ENCODE peak calls at places on chromosomes 5 and 9, in six cellular contexts. M is colonic mucosa, O is neural progenitor cell, G is psoas muscle, I is fibroblast of the aortic adventitia, S is ovary. Z is an unnamed sample.
A peak's percentile ranks its signal among the peaks of the same experiment; 100 is the strongest.

GRCh38 chr5:123036391-123037103 is at the start of gene PPIC:
- DNase-seq in O (peak; percentile 77), M (peak; percentile 93), G (peak; percentile 90), S (peak; percentile 83), I (peak; percentile 75), Z (peak; percentile 42)

GRCh38 chr5:108560581-108560980 is 178.7 kb upstream of the FBXL17 start:
- DNase-seq in O (no peak), I (peak; percentile 67), S (no peak), M (no peak), G (peak; percentile 41), Z (no peak)

GRCh38 chr5:109714592-109714991 is 24.9 kb downstream of the MAN2A1 start:
- DNase-seq in G (no peak), M (no peak), O (no peak), S (no peak), I (no peak), Z (no peak)

GRCh38 chr5:44389410-44389879 is at the start of gene FGF10:
- DNase-seq in S (peak; percentile 61), G (peak; percentile 18), I (peak; percentile 3), M (no peak), O (peak; percentile 88), Z (no peak)

GRCh38 chr9:110919609-110920008 is 118.7 kb downstream of the LPAR1 start:
- DNase-seq in M (no peak), S (no peak), I (peak; percentile 92), G (no peak), O (no peak), Z (no peak)

GRCh38 chr5:112205840-112206239 is 213.2 kb downstream of the EPB41L4A start:
- DNase-seq in M (no peak), S (no peak), I (no peak), O (peak; percentile 31), G (no peak), Z (no peak)

GRCh38 chr9:78316151-78316892 is 19.4 kb downstream of the PSAT1 start:
- DNase-seq in I (no peak), M (no peak), O (no peak), G (no peak), S (no peak), Z (no peak)

GRCh38 chr9:83707518-83707767 is 315 bp downstream of the UBQLN1 start:
- DNase-seq in I (no peak), O (no peak), M (no peak), S (no peak), G (peak; percentile 84), Z (no peak)

GRCh38 chr9:108245331-108245730 is 610.5 kb downstream of the ACTL7B start:
- DNase-seq in S (no peak), I (no peak), G (no peak), M (no peak), O (no peak), Z (no peak)

GRCh38 chr9:129511320-129511900 is 109.5 kb downstream of the C9orf50 start:
- DNase-seq in S (no peak), G (no peak), M (no peak), I (no peak), O (no peak), Z (no peak)

GRCh38 chr9:3894764-3895163 is 369.0 kb upstream of the RFX3 start:
- DNase-seq in I (peak; percentile 71), G (no peak), S (no peak), M (no peak), O (no peak), Z (no peak)

GRCh38 chr9:113807173-113808061 is 68.7 kb upstream of the ZNF618 start:
- DNase-seq in S (peak; percentile 55), G (peak; percentile 30), M (peak; percentile 59), O (peak; percentile 60), I (peak; percentile 81), Z (no peak)

GRCh38 chr5:125826214-125826613 is 597.0 kb upstream of the GRAMD2B start:
- DNase-seq in M (no peak), G (no peak), I (no peak), O (no peak), S (no peak), Z (no peak)

GRCh38 chr5:125834438-125835147 is 588.6 kb upstream of the GRAMD2B start:
- DNase-seq in M (no peak), O (peak; percentile 7), S (no peak), G (no peak), I (no peak), Z (no peak)

GRCh38 chr5:125823572-125823971 is 599.6 kb upstream of the GRAMD2B start:
- DNase-seq in S (no peak), G (no peak), I (peak; percentile 5), O (no peak), M (no peak), Z (no peak)

GRCh38 chr5:125829349-125829748 is 593.9 kb upstream of the GRAMD2B start:
- DNase-seq in I (no peak), O (no peak), M (no peak), S (no peak), G (no peak), Z (no peak)
- TF ChIP-seq CTCF in I (no peak), O (no peak), M (no peak), S (no peak), G (no peak), Z (no peak)

GRCh38 chr9:93822229-93822628 is 132.9 kb downstream of the BARX1 start:
- DNase-seq in M (no peak), O (no peak), G (no peak), I (no peak), S (no peak), Z (no peak)

GRCh38 chr9:93819905-93820304 is 135.2 kb downstream of the BARX1 start:
- DNase-seq in I (no peak), S (no peak), G (no peak), M (no peak), O (no peak), Z (no peak)

GRCh38 chr9:93818795-93819472 is 136.2 kb downstream of the BARX1 start:
- DNase-seq in M (no peak), S (no peak), I (no peak), O (no peak), G (no peak), Z (no peak)

GRCh38 chr9:93821307-93821703 is 133.8 kb downstream of the BARX1 start:
- DNase-seq in M (no peak), I (no peak), O (no peak), S (no peak), G (no peak), Z (no peak)

DNA sequence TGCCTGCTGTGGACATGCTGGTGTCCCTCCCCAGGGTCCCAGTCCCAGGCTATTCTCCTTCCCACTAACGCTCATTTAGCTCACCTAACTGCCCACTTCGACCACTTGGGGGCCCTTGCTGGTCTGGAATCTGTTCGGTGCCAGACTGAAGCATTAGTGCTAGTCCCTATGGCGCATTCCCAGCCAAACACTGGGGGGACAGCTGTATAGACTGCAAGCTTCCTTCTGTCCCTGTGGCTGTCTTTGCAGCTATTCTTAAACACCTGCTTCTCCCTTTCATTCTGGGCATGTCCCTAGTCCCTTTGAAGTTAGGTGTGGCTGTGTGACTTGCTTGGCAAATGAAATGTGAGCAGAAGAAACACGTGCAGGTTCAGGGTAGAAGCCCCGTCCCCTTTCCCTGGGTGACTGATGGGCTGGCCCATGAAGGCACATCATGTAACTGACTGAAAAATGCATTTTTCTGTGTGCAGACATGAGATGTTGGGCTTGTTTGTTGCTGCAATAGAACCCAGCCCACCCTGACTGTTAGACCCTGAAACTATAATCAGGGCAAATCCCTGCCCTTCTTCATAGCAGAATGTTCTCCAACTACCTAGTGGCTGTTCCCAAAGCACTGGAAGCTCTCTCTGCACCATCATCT is 134.4 kb downstream of the BARX1 start:
- DNase-seq in G (no peak), M (no peak), S (no peak), I (no peak), O (peak; percentile 49), Z (no peak)
- TF ChIP-seq CTCF in G (no peak), M (no peak), S (no peak), I (no peak), O (peak; percentile 41), Z (peak; percentile 34)

DNA sequence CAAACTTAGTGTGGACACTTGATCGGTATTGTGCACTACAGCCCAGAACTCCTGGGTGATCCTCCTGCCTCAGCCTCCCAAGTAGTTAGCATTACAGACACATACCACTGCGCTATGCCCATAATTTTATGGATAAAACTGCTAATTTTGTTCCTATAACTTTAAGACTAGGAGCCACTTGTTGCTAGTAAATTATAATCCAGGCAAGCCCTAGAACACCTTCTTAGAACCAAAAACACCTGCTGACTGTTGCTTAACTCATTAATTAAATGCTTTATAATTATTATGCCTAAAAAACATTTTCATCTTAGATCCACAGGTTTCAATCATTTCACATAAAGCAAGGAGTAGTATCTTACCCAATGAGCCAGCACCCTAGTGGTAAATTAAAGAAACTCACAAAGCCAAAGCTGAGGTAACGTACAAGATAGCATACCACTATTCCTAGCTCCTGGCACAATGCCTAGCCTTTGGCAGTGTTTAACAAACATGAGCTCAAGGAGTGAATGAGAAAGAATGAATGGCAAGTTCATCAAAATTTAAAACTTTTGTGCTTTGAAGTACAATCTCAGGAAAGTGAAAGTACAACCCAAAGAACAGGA is 5.4 kb downstream of the MRPS27 start:
- DNase-seq in M (no peak), I (peak; percentile 80), S (no peak), O (no peak), G (no peak), Z (peak; percentile 77)
- TF ChIP-seq CTCF in M (no peak), I (peak; percentile 36), S (no peak), O (peak; percentile 11), G (no peak), Z (peak; percentile 52)

GRCh38 chr5:177302354-177303110 is 987 bp downstream of the RAB24 start:
- DNase-seq in M (no peak), O (peak; percentile 39), I (peak; percentile 26), S (no peak), G (no peak), Z (no peak)
- TF ChIP-seq CTCF in M (no peak), O (no peak), I (no peak), S (no peak), G (no peak), Z (peak; percentile 13)

DNA sequence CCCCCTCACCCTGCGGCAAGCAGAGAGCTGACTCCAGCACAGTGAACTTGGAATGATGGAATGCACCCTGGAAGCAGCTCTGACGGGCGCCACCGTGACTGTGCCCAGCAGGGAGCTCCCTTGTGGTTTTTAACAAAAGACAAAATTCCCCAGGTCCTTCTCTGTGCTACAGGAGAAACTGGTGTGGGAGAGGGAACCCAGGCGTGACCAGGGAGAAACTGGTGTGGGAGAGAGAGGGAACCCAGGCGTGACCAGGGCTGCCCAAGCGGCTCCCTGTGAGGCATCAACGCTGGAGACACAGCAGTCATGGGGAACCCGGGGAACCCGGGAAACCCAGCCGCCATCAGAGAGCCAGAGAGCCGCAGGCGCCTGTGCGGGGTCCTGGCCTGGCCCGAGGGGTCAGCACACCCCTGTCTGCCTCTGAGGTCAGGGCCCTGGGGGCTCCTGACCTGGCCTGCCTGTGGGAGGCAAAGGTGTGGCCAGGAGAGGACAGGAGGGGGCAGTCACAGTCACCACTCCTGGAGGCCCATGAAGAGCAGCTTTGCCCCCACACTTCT is 3.1 kb upstream of the AHRR start:
- DNase-seq in G (no peak), I (peak; percentile 35), S (no peak), O (no peak), M (no peak), Z (no peak)
- TF ChIP-seq CTCF in G (no peak), I (no peak), S (no peak), O (no peak), M (no peak), Z (peak; percentile 14)

GRCh38 chr9:98117984-98118639 is 910 bp downstream of the TRIM14 start:
- DNase-seq in I (no peak), O (peak; percentile 36), M (peak; percentile 84), S (no peak), G (no peak), Z (no peak)
- TF ChIP-seq CTCF in I (no peak), O (peak; percentile 7), M (no peak), S (no peak), G (no peak), Z (peak; percentile 13)